ENCODE peak calls at places on chromosomes 2 and 18, in ten cellular contexts. B, N, W, M, X, I, Z, G, O and S are unnamed samples.

GRCh38 chr18:22106536-22107292 is 62.7 kb upstream of the GATA6 start:
- DNase-seq in O (no peak), I (peak), X (no peak), W (peak), B (peak), Z (peak), G (peak), N (no peak), M (peak), S (no peak)

GRCh38 chr2:96329416-96329815 is 4.3 kb downstream of the ITPRIPL1 start:
- DNase-seq in I (no peak), X (no peak), N (no peak), O (no peak), Z (peak), G (peak), M (peak), B (peak), W (peak), S (no peak)

GRCh38 chr2:69993708-69994107 is 32.3 kb upstream of the ASPRV1 start:
- DNase-seq in G (no peak), M (no peak), Z (no peak), X (no peak), N (no peak), I (no peak), O (no peak), B (no peak), W (no peak), S (no peak)

GRCh38 chr2:234395801-234396478 is 100.9 kb downstream of the ARL4C start:
- DNase-seq in M (no peak), W (no peak), N (no peak), B (no peak), Z (no peak), X (no peak), O (no peak), I (no peak), G (no peak), S (no peak)

GRCh38 chr2:236600892-236601291 is 31.3 kb downstream of the ACKR3 start:
- DNase-seq in X (no peak), B (no peak), W (no peak), G (no peak), N (no peak), I (no peak), M (no peak), O (no peak), Z (peak), S (no peak)

GRCh38 chr2:58796239-58796638 is 555.1 kb upstream of the FANCL start:
- DNase-seq in B (no peak), M (peak), Z (no peak), I (no peak), N (no peak), X (no peak), G (no peak), W (no peak), O (no peak), S (no peak)

GRCh38 chr2:100588071-100588786 is 25.4 kb downstream of the PDCL3 start:
- DNase-seq in B (peak), O (no peak), Z (peak), N (no peak), M (peak), X (no peak), I (no peak), W (peak), G (peak), S (peak)

GRCh38 chr2:39665811-39666488 is at the start of gene TMEM178A:
- DNase-seq in Z (no peak), B (no peak), I (no peak), O (peak), N (peak), G (no peak), X (no peak), W (no peak), M (no peak), S (no peak)

GRCh38 chr2:135182190-135182589 is 130.1 kb downstream of the RAB3GAP1 start:
- DNase-seq in X (no peak), W (no peak), M (no peak), Z (no peak), B (no peak), O (no peak), G (no peak), N (no peak), I (no peak), S (no peak)

GRCh38 chr2:137828624-137829023 is 135.6 kb upstream of the HNMT start:
- DNase-seq in I (no peak), B (no peak), W (no peak), N (no peak), Z (no peak), M (no peak), X (no peak), O (no peak), G (no peak), S (no peak)

GRCh38 chr2:203928849-203929248 is 7.7 kb upstream of the ICOS start:
- DNase-seq in N (no peak), X (no peak), O (no peak), B (peak), G (no peak), M (peak), W (no peak), I (no peak), Z (peak), S (no peak)
- TF ChIP-seq CTCF in N (peak), X (peak), O (no peak), B (peak), G (peak), M (peak), W (peak), I (peak), Z (peak), S (no peak)

DNA sequence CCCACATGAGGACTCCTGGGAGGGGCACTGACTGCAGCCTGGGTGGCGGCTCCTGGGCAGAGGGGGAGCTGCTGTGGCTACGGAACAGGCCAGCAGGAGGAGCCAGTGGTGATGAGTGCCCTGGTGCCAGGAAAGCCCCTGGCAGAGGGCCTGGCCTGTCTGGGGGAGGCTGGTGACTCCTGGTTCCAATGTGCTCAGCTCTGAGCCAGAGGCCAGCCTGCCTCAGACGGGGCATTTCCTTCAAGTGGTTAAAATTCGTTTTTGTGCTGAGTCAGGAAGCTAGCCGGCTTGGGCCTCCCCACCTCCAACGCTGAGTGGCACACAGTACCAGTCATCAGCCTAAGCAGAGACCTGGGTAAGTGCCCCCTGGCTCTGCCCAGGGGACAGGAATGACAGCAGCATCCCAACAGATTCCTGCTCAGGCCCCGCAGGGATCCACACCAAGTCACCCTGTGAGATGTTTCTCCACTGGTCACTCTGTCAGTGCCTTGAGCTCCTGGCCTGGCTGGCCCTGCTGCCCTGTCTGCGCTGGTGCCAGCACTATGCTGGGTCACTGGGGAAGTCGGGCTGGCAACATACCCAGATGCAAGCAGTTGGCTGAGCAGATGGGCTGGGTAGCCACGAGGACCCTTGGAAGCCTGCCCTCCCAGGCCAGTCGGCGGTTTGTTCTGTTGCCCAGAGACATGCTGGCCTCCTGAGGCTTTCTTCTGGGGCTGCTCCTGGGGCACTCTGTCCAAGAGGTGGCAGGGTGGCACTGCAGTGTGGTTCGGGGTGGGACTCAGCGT is 7.1 kb upstream of the KLF11 start:
- DNase-seq in G (peak), X (peak), W (no peak), M (peak), I (no peak), Z (peak), B (peak), O (no peak), N (no peak), S (peak)
- TF ChIP-seq CTCF in G (peak), X (peak), W (peak), M (peak), I (peak), Z (peak), B (peak), O (no peak), N (peak), S (peak)

DNA sequence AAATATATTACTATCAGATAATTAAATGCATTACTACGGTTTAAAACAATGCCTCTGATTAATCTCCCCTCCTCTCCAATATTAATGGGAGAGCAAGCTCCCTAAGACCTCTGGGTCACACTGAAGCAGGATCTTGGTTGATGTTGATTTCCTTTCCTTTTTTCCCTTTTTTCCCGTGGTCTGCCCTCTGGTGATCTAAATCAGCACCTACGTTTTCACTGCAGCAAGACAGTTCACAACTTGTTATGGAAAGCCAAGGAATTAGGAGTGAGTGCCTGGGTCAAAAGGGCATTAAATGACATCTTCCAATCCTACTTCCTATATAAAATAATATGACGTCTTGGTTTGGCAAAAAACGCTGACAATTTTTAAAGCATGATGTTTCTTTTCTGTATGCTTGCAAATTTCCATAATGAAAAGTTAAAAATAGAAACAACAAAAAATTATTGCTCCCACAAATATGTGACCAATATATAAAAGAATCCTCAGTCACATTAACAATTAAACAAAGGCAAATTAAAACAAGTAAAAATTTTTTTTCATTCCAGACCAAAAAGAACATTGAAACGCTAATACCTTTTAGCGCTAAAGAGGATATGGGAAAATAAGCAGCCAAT is 7.9 kb upstream of the CFAP36 start:
- DNase-seq in O (no peak), W (no peak), M (peak), N (peak), G (no peak), X (no peak), B (peak), Z (peak), I (no peak), S (no peak)
- TF ChIP-seq CTCF in O (no peak), W (peak), M (peak), N (peak), G (peak), X (peak), B (peak), Z (peak), I (peak), S (no peak)

DNA sequence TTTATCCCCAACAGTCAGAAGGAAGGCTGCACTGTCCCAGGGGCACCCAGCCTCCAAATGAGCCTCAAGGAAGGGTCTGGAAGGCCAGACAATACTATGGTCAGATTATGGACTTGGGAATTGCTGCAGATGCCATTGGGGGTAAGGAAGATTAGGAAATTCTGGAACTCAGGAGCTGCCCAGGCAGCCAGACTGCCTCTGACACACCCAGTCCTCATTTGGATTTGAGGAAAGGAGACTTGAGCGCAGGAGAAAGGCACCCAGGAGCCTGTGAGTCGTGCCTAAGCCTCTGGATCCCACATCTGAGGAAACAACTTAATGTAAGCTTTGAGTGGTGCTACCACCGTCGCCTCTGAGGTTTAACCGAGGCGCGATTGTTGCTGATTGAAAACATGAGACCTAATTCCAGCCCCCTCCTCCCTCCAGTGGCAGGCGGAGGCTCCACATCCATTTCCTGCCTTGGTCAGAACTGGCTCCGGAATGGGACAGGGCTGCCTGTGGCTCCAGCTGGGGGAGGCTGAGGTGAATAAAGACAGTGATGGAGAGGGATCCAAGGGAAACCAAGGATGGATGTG is 176.8 kb upstream of the PKDCC start:
- DNase-seq in I (no peak), N (peak), B (no peak), M (peak), X (no peak), O (no peak), G (no peak), Z (no peak), W (no peak), S (no peak)
- TF ChIP-seq CTCF in I (peak), N (peak), B (peak), M (peak), X (peak), O (no peak), G (peak), Z (no peak), W (peak), S (no peak)

DNA sequence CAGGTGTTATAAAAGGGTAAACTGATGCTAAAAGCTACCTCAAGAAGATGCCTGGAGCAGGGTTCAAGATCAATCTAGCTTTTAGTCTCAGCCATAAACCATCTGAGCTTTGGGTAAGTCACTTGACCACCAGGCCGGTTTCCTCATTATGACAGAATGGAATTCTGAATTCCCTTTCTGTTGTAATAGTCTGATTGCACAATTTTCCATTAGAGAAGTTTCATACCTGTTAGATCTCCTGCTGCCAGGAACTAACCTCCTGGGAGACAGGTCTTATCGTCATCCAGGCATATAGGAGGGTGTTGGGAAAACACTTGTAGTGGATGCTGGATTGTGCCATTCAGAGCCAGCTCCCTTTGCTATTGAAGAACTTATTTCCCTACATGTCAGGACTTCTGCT is 272.5 kb downstream of the TDRD15 start:
- DNase-seq in N (no peak), O (no peak), X (no peak), G (no peak), M (peak), Z (peak), I (no peak), B (no peak), W (no peak), S (no peak)
- TF ChIP-seq CTCF in N (no peak), O (no peak), X (no peak), G (no peak), M (no peak), Z (no peak), I (no peak), B (no peak), W (no peak), S (no peak)

GRCh38 chr2:232438051-232438450 is 17.9 kb upstream of the ALPI start:
- DNase-seq in W (no peak), M (no peak), N (no peak), O (no peak), Z (no peak), I (no peak), X (no peak), B (no peak), G (no peak), S (no peak)

GRCh38 chr2:232437130-232437620 is 18.8 kb upstream of the ALPI start:
- DNase-seq in Z (no peak), B (no peak), O (no peak), I (no peak), N (peak), G (no peak), W (no peak), M (no peak), X (no peak), S (no peak)

GRCh38 chr2:232441147-232441651 is 14.8 kb upstream of the ALPI start:
- DNase-seq in M (no peak), N (peak), O (no peak), B (no peak), G (no peak), W (no peak), X (no peak), Z (no peak), I (no peak), S (no peak)

GRCh38 chr2:232438951-232439757 is 16.8 kb upstream of the ALPI start:
- DNase-seq in B (no peak), M (no peak), Z (no peak), O (no peak), X (no peak), G (no peak), W (no peak), N (peak), I (no peak), S (peak)

DNA sequence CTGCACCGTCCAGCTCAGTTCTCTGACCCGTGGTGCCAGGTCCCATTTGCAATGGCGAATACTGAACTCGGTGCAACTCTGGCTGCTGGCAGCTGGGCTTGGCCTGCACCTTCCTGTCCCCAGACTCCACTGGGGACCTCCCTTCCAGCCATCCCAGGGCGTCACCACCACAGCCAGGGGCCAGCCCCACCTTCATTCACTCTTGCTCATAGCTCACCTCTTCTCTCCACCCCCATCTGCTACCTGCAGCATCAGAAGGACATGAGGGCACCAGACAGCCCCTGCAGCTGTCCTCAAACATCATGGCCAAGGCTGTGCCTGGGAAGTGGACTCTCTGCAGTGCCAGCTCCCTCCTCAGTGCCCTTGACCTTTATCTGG is 16.2 kb upstream of the ALPI start:
- DNase-seq in X (no peak), B (no peak), Z (no peak), N (no peak), M (no peak), G (no peak), I (no peak), W (no peak), O (no peak), S (no peak)
- TF ChIP-seq CTCF in X (peak), B (peak), Z (no peak), N (peak), M (peak), G (no peak), I (no peak), W (peak), O (no peak), S (peak)

GRCh38 chr2:182241936-182242335 is 184.9 kb downstream of the PDE1A start:
- DNase-seq in M (no peak), N (no peak), W (no peak), G (peak), I (no peak), B (no peak), X (no peak), Z (no peak), O (no peak), S (no peak)

GRCh38 chr2:182242561-182242960 is 184.3 kb downstream of the PDE1A start:
- DNase-seq in B (no peak), I (no peak), X (no peak), Z (no peak), O (no peak), W (no peak), N (no peak), M (no peak), G (peak), S (no peak)

GRCh38 chr2:182245963-182246362 is 180.9 kb downstream of the PDE1A start:
- DNase-seq in I (no peak), Z (no peak), M (no peak), X (no peak), B (no peak), O (no peak), G (no peak), N (no peak), W (no peak), S (no peak)

DNA sequence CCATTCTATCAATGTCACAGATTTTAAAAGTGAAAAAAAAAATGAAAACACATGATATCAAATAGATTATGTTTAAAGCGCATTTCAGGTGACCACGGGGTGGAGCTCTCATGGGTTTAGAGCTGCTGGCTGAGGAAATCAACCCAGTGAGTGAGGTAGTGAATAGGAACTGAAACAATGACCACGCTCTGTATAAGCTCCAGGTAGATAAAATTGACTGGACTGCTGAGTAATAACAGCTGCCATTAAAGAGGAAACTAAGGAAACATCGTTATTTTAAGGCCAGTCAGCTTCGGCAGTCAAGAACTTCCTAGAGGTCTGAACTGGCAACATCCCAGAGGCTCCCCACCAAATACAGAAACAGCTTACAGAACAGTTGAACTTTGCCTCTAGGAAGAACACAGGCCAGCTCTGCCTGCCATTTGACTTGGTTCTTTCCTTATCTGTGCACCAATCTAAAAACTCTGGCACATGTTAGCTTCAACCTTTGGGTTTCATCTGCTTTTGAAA is 185.9 kb downstream of the PDE1A start:
- DNase-seq in W (no peak), Z (peak), I (no peak), B (peak), X (no peak), M (peak), N (peak), O (no peak), G (no peak), S (no peak)
- TF ChIP-seq CTCF in W (peak), Z (peak), I (peak), B (peak), X (peak), M (peak), N (peak), O (no peak), G (peak), S (no peak)

GRCh38 chr2:172063446-172063845 is 21.9 kb upstream of the DLX1 start:
- DNase-seq in M (no peak), X (no peak), W (no peak), G (no peak), B (no peak), I (no peak), Z (no peak), O (no peak), N (no peak), S (no peak)
- TF ChIP-seq CTCF in M (no peak), X (no peak), W (no peak), G (no peak), B (no peak), I (no peak), Z (no peak), O (no peak), N (no peak), S (no peak)

GRCh38 chr2:123840016-123840415 is 185.1 kb upstream of the CNTNAP5 start:
- DNase-seq in O (no peak), N (no peak), Z (peak), I (no peak), M (no peak), W (no peak), B (no peak), X (no peak), G (no peak), S (no peak)
- TF ChIP-seq CTCF in O (no peak), N (peak), Z (peak), I (no peak), M (no peak), W (no peak), B (no peak), X (no peak), G (no peak), S (no peak)